ENCODE peak calls at places on chromosomes 3 and 15, in five cellular contexts. One of them, this sample, is unnamed.

GRCh38 chr15:74431645-74432044 is 2.1 kb downstream of the SEMA7A start:
- DNase-seq in naive thymus-derived CD4-positive, alpha-beta T cell: no peak
- DNase-seq in epithelial cell of esophagus: no peak
- DNase-seq in activated gamma-delta T cell treated with Interleukin-2 at 50 U/mL for 16 hours: no peak
- DNase-seq in effector memory CD8-positive, alpha-beta T cell: no peak
- DNase-seq in this sample: no peak

GRCh38 chr3:125148836-125149235 is 63.7 kb downstream of the SLC12A8 start:
- DNase-seq in naive thymus-derived CD4-positive, alpha-beta T cell: no peak
- DNase-seq in epithelial cell of esophagus: peak
- DNase-seq in activated gamma-delta T cell treated with Interleukin-2 at 50 U/mL for 16 hours: no peak
- DNase-seq in effector memory CD8-positive, alpha-beta T cell: no peak
- DNase-seq in this sample: peak

GRCh38 chr15:55799287-55800212 is 56.6 kb upstream of the PRTG start:
- DNase-seq in naive thymus-derived CD4-positive, alpha-beta T cell: no peak
- DNase-seq in epithelial cell of esophagus: peak
- DNase-seq in activated gamma-delta T cell treated with Interleukin-2 at 50 U/mL for 16 hours: peak
- DNase-seq in effector memory CD8-positive, alpha-beta T cell: no peak
- DNase-seq in this sample: no peak

GRCh38 chr15:53193149-53193548 is 403.0 kb upstream of the ONECUT1 start:
- DNase-seq in naive thymus-derived CD4-positive, alpha-beta T cell: no peak
- DNase-seq in epithelial cell of esophagus: peak
- DNase-seq in activated gamma-delta T cell treated with Interleukin-2 at 50 U/mL for 16 hours: no peak
- DNase-seq in effector memory CD8-positive, alpha-beta T cell: no peak
- DNase-seq in this sample: no peak

GRCh38 chr3:185822221-185822956 is 2.5 kb downstream of the IGF2BP2 start:
- DNase-seq in naive thymus-derived CD4-positive, alpha-beta T cell: no peak
- DNase-seq in epithelial cell of esophagus: peak
- DNase-seq in activated gamma-delta T cell treated with Interleukin-2 at 50 U/mL for 16 hours: no peak
- DNase-seq in effector memory CD8-positive, alpha-beta T cell: no peak
- DNase-seq in this sample: no peak

GRCh38 chr3:187954486-187955075 is 199.4 kb upstream of the LPP start:
- DNase-seq in naive thymus-derived CD4-positive, alpha-beta T cell: no peak
- DNase-seq in epithelial cell of esophagus: no peak
- DNase-seq in activated gamma-delta T cell treated with Interleukin-2 at 50 U/mL for 16 hours: no peak
- DNase-seq in effector memory CD8-positive, alpha-beta T cell: no peak
- DNase-seq in this sample: no peak

GRCh38 chr3:154122096-154122911 is 1.1 kb downstream of the ARHGEF26 start:
- DNase-seq in naive thymus-derived CD4-positive, alpha-beta T cell: no peak
- DNase-seq in epithelial cell of esophagus: no peak
- DNase-seq in activated gamma-delta T cell treated with Interleukin-2 at 50 U/mL for 16 hours: no peak
- DNase-seq in effector memory CD8-positive, alpha-beta T cell: no peak
- DNase-seq in this sample: peak

GRCh38 chr3:52847241-52847640 is 12.4 kb upstream of the MUSTN1 start:
- DNase-seq in naive thymus-derived CD4-positive, alpha-beta T cell: no peak
- DNase-seq in epithelial cell of esophagus: no peak
- DNase-seq in activated gamma-delta T cell treated with Interleukin-2 at 50 U/mL for 16 hours: no peak
- DNase-seq in effector memory CD8-positive, alpha-beta T cell: no peak
- DNase-seq in this sample: no peak

GRCh38 chr15:97979131-97979502 is 18.6 kb downstream of the ARRDC4 start:
- DNase-seq in naive thymus-derived CD4-positive, alpha-beta T cell: no peak
- DNase-seq in epithelial cell of esophagus: no peak
- DNase-seq in activated gamma-delta T cell treated with Interleukin-2 at 50 U/mL for 16 hours: no peak
- DNase-seq in effector memory CD8-positive, alpha-beta T cell: no peak
- DNase-seq in this sample: no peak

GRCh38 chr3:46206284-46206683 is 1.8 kb downstream of the CCR1 start:
- DNase-seq in naive thymus-derived CD4-positive, alpha-beta T cell: no peak
- DNase-seq in epithelial cell of esophagus: no peak
- DNase-seq in activated gamma-delta T cell treated with Interleukin-2 at 50 U/mL for 16 hours: no peak
- DNase-seq in effector memory CD8-positive, alpha-beta T cell: no peak
- DNase-seq in this sample: no peak

GRCh38 chr3:46162975-46163550 is 45.0 kb downstream of the CCR1 start:
- DNase-seq in naive thymus-derived CD4-positive, alpha-beta T cell: no peak
- DNase-seq in epithelial cell of esophagus: peak
- DNase-seq in activated gamma-delta T cell treated with Interleukin-2 at 50 U/mL for 16 hours: no peak
- DNase-seq in effector memory CD8-positive, alpha-beta T cell: no peak
- DNase-seq in this sample: no peak

GRCh38 chr3:188491276-188491687 is 337.3 kb downstream of the LPP start:
- DNase-seq in naive thymus-derived CD4-positive, alpha-beta T cell: no peak
- DNase-seq in epithelial cell of esophagus: no peak
- DNase-seq in activated gamma-delta T cell treated with Interleukin-2 at 50 U/mL for 16 hours: no peak
- DNase-seq in effector memory CD8-positive, alpha-beta T cell: no peak
- DNase-seq in this sample: no peak

GRCh38 chr3:46006646-46007045 is 11.0 kb upstream of the FYCO1 start:
- DNase-seq in naive thymus-derived CD4-positive, alpha-beta T cell: no peak
- DNase-seq in epithelial cell of esophagus: peak
- DNase-seq in activated gamma-delta T cell treated with Interleukin-2 at 50 U/mL for 16 hours: no peak
- DNase-seq in effector memory CD8-positive, alpha-beta T cell: no peak
- DNase-seq in this sample: no peak

GRCh38 chr15:40072216-40072990 is 33.4 kb upstream of the SRP14 start:
- DNase-seq in naive thymus-derived CD4-positive, alpha-beta T cell: no peak
- DNase-seq in epithelial cell of esophagus: no peak
- DNase-seq in activated gamma-delta T cell treated with Interleukin-2 at 50 U/mL for 16 hours: no peak
- DNase-seq in effector memory CD8-positive, alpha-beta T cell: no peak
- DNase-seq in this sample: peak

GRCh38 chr3:145889730-145890129 is 271.3 kb downstream of the PLOD2 start:
- DNase-seq in naive thymus-derived CD4-positive, alpha-beta T cell: no peak
- DNase-seq in epithelial cell of esophagus: no peak
- DNase-seq in activated gamma-delta T cell treated with Interleukin-2 at 50 U/mL for 16 hours: no peak
- DNase-seq in effector memory CD8-positive, alpha-beta T cell: no peak
- DNase-seq in this sample: no peak

GRCh38 chr3:30984855-30985793 is 90.7 kb upstream of the GADL1 start:
- DNase-seq in naive thymus-derived CD4-positive, alpha-beta T cell: no peak
- DNase-seq in epithelial cell of esophagus: no peak
- DNase-seq in activated gamma-delta T cell treated with Interleukin-2 at 50 U/mL for 16 hours: no peak
- DNase-seq in effector memory CD8-positive, alpha-beta T cell: no peak
- DNase-seq in this sample: no peak

GRCh38 chr3:64863811-64864210 is 176.0 kb upstream of the ADAMTS9 start:
- DNase-seq in naive thymus-derived CD4-positive, alpha-beta T cell: no peak
- DNase-seq in epithelial cell of esophagus: no peak
- DNase-seq in activated gamma-delta T cell treated with Interleukin-2 at 50 U/mL for 16 hours: no peak
- DNase-seq in effector memory CD8-positive, alpha-beta T cell: no peak
- DNase-seq in this sample: no peak

GRCh38 chr3:115961390-115961789 is 338.1 kb downstream of the GAP43 start:
- DNase-seq in naive thymus-derived CD4-positive, alpha-beta T cell: no peak
- DNase-seq in epithelial cell of esophagus: peak
- DNase-seq in activated gamma-delta T cell treated with Interleukin-2 at 50 U/mL for 16 hours: no peak
- DNase-seq in effector memory CD8-positive, alpha-beta T cell: no peak
- DNase-seq in this sample: peak

GRCh38 chr3:187763850-187764648 is 18.8 kb upstream of the BCL6 start:
- DNase-seq in naive thymus-derived CD4-positive, alpha-beta T cell: no peak
- DNase-seq in epithelial cell of esophagus: peak
- DNase-seq in activated gamma-delta T cell treated with Interleukin-2 at 50 U/mL for 16 hours: no peak
- DNase-seq in effector memory CD8-positive, alpha-beta T cell: no peak
- DNase-seq in this sample: no peak

GRCh38 chr3:45560270-45561020 is 34.1 kb upstream of the LIMD1 start:
- DNase-seq in naive thymus-derived CD4-positive, alpha-beta T cell: no peak
- DNase-seq in epithelial cell of esophagus: no peak
- DNase-seq in activated gamma-delta T cell treated with Interleukin-2 at 50 U/mL for 16 hours: no peak
- DNase-seq in effector memory CD8-positive, alpha-beta T cell: no peak
- DNase-seq in this sample: peak

GRCh38 chr3:189236352-189236751 is 64.6 kb downstream of the TPRG1 start:
- DNase-seq in naive thymus-derived CD4-positive, alpha-beta T cell: no peak
- DNase-seq in epithelial cell of esophagus: no peak
- DNase-seq in activated gamma-delta T cell treated with Interleukin-2 at 50 U/mL for 16 hours: no peak
- DNase-seq in effector memory CD8-positive, alpha-beta T cell: no peak
- DNase-seq in this sample: no peak

GRCh38 chr15:92955706-92956105 is 55.6 kb downstream of the CHD2 start:
- DNase-seq in naive thymus-derived CD4-positive, alpha-beta T cell: no peak
- DNase-seq in epithelial cell of esophagus: no peak
- DNase-seq in activated gamma-delta T cell treated with Interleukin-2 at 50 U/mL for 16 hours: no peak
- DNase-seq in effector memory CD8-positive, alpha-beta T cell: no peak
- DNase-seq in this sample: no peak

GRCh38 chr3:35664460-35664919 is 25.2 kb downstream of the ARPP21 start:
- DNase-seq in naive thymus-derived CD4-positive, alpha-beta T cell: no peak
- DNase-seq in epithelial cell of esophagus: peak
- DNase-seq in activated gamma-delta T cell treated with Interleukin-2 at 50 U/mL for 16 hours: no peak
- DNase-seq in effector memory CD8-positive, alpha-beta T cell: no peak
- DNase-seq in this sample: peak

GRCh38 chr3:10339376-10339955 is 18.6 kb upstream of the SEC13 start:
- DNase-seq in naive thymus-derived CD4-positive, alpha-beta T cell: no peak
- DNase-seq in epithelial cell of esophagus: no peak
- DNase-seq in activated gamma-delta T cell treated with Interleukin-2 at 50 U/mL for 16 hours: no peak
- DNase-seq in effector memory CD8-positive, alpha-beta T cell: no peak
- DNase-seq in this sample: no peak

GRCh38 chr15:62758126-62758951 is 284.2 kb upstream of the TPM1 start:
- DNase-seq in naive thymus-derived CD4-positive, alpha-beta T cell: no peak
- DNase-seq in epithelial cell of esophagus: peak
- DNase-seq in activated gamma-delta T cell treated with Interleukin-2 at 50 U/mL for 16 hours: no peak
- DNase-seq in effector memory CD8-positive, alpha-beta T cell: no peak
- DNase-seq in this sample: no peak

GRCh38 chr3:13709706-13710105 is 160.8 kb downstream of the FBLN2 start:
- DNase-seq in naive thymus-derived CD4-positive, alpha-beta T cell: no peak
- DNase-seq in epithelial cell of esophagus: no peak
- DNase-seq in activated gamma-delta T cell treated with Interleukin-2 at 50 U/mL for 16 hours: no peak
- DNase-seq in effector memory CD8-positive, alpha-beta T cell: no peak
- DNase-seq in this sample: no peak

GRCh38 chr3:192408721-192409151 is 318.6 kb downstream of the FGF12 start:
- DNase-seq in naive thymus-derived CD4-positive, alpha-beta T cell: no peak
- DNase-seq in epithelial cell of esophagus: no peak
- DNase-seq in activated gamma-delta T cell treated with Interleukin-2 at 50 U/mL for 16 hours: no peak
- DNase-seq in effector memory CD8-positive, alpha-beta T cell: no peak
- DNase-seq in this sample: peak

GRCh38 chr3:11350374-11350773 is 78.2 kb downstream of the ATG7 start:
- DNase-seq in naive thymus-derived CD4-positive, alpha-beta T cell: no peak
- DNase-seq in epithelial cell of esophagus: peak
- DNase-seq in activated gamma-delta T cell treated with Interleukin-2 at 50 U/mL for 16 hours: no peak
- DNase-seq in effector memory CD8-positive, alpha-beta T cell: no peak
- DNase-seq in this sample: no peak

GRCh38 chr15:80924278-80924677 is 65.3 kb downstream of the MESD start:
- DNase-seq in naive thymus-derived CD4-positive, alpha-beta T cell: no peak
- DNase-seq in epithelial cell of esophagus: no peak
- DNase-seq in activated gamma-delta T cell treated with Interleukin-2 at 50 U/mL for 16 hours: no peak
- DNase-seq in effector memory CD8-positive, alpha-beta T cell: no peak
- DNase-seq in this sample: no peak

GRCh38 chr15:43525131-43525530 is 7.7 kb downstream of the MAP1A start:
- DNase-seq in naive thymus-derived CD4-positive, alpha-beta T cell: no peak
- DNase-seq in epithelial cell of esophagus: peak
- DNase-seq in activated gamma-delta T cell treated with Interleukin-2 at 50 U/mL for 16 hours: no peak
- DNase-seq in effector memory CD8-positive, alpha-beta T cell: no peak
- DNase-seq in this sample: no peak

GRCh38 chr15:40508216-40508615 is 37.4 kb downstream of the CHST14 start:
- DNase-seq in naive thymus-derived CD4-positive, alpha-beta T cell: no peak
- DNase-seq in epithelial cell of esophagus: no peak
- DNase-seq in activated gamma-delta T cell treated with Interleukin-2 at 50 U/mL for 16 hours: no peak
- DNase-seq in effector memory CD8-positive, alpha-beta T cell: no peak
- DNase-seq in this sample: no peak

GRCh38 chr15:70880781-70881180 is 11.5 kb downstream of the THAP10 start:
- DNase-seq in naive thymus-derived CD4-positive, alpha-beta T cell: no peak
- DNase-seq in epithelial cell of esophagus: peak
- DNase-seq in activated gamma-delta T cell treated with Interleukin-2 at 50 U/mL for 16 hours: no peak
- DNase-seq in effector memory CD8-positive, alpha-beta T cell: no peak
- DNase-seq in this sample: no peak

GRCh38 chr3:37096972-37097371 is 77.4 kb downstream of the LRRFIP2 start:
- DNase-seq in naive thymus-derived CD4-positive, alpha-beta T cell: no peak
- DNase-seq in epithelial cell of esophagus: no peak
- DNase-seq in activated gamma-delta T cell treated with Interleukin-2 at 50 U/mL for 16 hours: no peak
- DNase-seq in effector memory CD8-positive, alpha-beta T cell: no peak
- DNase-seq in this sample: no peak

GRCh38 chr3:19866751-19867347 is 67.2 kb downstream of the EFHB start:
- DNase-seq in naive thymus-derived CD4-positive, alpha-beta T cell: no peak
- DNase-seq in epithelial cell of esophagus: peak
- DNase-seq in activated gamma-delta T cell treated with Interleukin-2 at 50 U/mL for 16 hours: peak
- DNase-seq in effector memory CD8-positive, alpha-beta T cell: no peak
- DNase-seq in this sample: no peak

GRCh38 chr3:37766797-37767776 is 94.6 kb upstream of the CTDSPL start:
- DNase-seq in naive thymus-derived CD4-positive, alpha-beta T cell: no peak
- DNase-seq in epithelial cell of esophagus: no peak
- DNase-seq in activated gamma-delta T cell treated with Interleukin-2 at 50 U/mL for 16 hours: no peak
- DNase-seq in effector memory CD8-positive, alpha-beta T cell: no peak
- DNase-seq in this sample: no peak

GRCh38 chr3:99712291-99712954 is 74.0 kb downstream of the COL8A1 start:
- DNase-seq in naive thymus-derived CD4-positive, alpha-beta T cell: no peak
- DNase-seq in epithelial cell of esophagus: no peak
- DNase-seq in activated gamma-delta T cell treated with Interleukin-2 at 50 U/mL for 16 hours: no peak
- DNase-seq in effector memory CD8-positive, alpha-beta T cell: no peak
- DNase-seq in this sample: no peak

GRCh38 chr15:57570994-57571393 is 20.7 kb upstream of the MYZAP start:
- DNase-seq in naive thymus-derived CD4-positive, alpha-beta T cell: no peak
- DNase-seq in epithelial cell of esophagus: peak
- DNase-seq in activated gamma-delta T cell treated with Interleukin-2 at 50 U/mL for 16 hours: no peak
- DNase-seq in effector memory CD8-positive, alpha-beta T cell: no peak
- DNase-seq in this sample: no peak

GRCh38 chr15:32993285-32993684 is 201.2 kb downstream of the FMN1 start:
- DNase-seq in naive thymus-derived CD4-positive, alpha-beta T cell: no peak
- DNase-seq in epithelial cell of esophagus: peak
- DNase-seq in activated gamma-delta T cell treated with Interleukin-2 at 50 U/mL for 16 hours: no peak
- DNase-seq in effector memory CD8-positive, alpha-beta T cell: no peak
- DNase-seq in this sample: no peak

GRCh38 chr15:39581501-39582285 is 814 bp downstream of the THBS1 start:
- DNase-seq in naive thymus-derived CD4-positive, alpha-beta T cell: no peak
- DNase-seq in epithelial cell of esophagus: peak
- DNase-seq in activated gamma-delta T cell treated with Interleukin-2 at 50 U/mL for 16 hours: no peak
- DNase-seq in effector memory CD8-positive, alpha-beta T cell: no peak
- DNase-seq in this sample: peak

GRCh38 chr15:66862111-66862815 is 160.2 kb downstream of the SMAD6 start:
- DNase-seq in naive thymus-derived CD4-positive, alpha-beta T cell: no peak
- DNase-seq in epithelial cell of esophagus: peak
- DNase-seq in activated gamma-delta T cell treated with Interleukin-2 at 50 U/mL for 16 hours: no peak
- DNase-seq in effector memory CD8-positive, alpha-beta T cell: no peak
- DNase-seq in this sample: no peak